ENCODE peak calls at places on chromosomes 16 and 17, in four cellular contexts. R is H1, L is H9, C is mesenchymal stem cell. F is an unnamed sample.

GRCh38 chr17:62076864-62077788 is 12.0 kb upstream of the MED13 start:
- DNase-seq in R (no peak), L (no peak), C (no peak), F (no peak)

GRCh38 chr17:19497616-19498015 is 36.0 kb upstream of the SLC47A1 start:
- DNase-seq in R (no peak), L (no peak), C (no peak), F (no peak)

GRCh38 chr17:31122746-31123145 is 28.0 kb downstream of the NF1 start:
- DNase-seq in R (no peak), L (no peak), C (no peak), F (no peak)

GRCh38 chr17:19361975-19362292 is 589 bp downstream of the B9D1 start:
- DNase-seq in R (no peak), L (no peak), C (no peak), F (no peak)

GRCh38 chr16:4461250-4462085 is 13.0 kb downstream of the NMRAL1 start:
- DNase-seq in R (peak; percentile 66), L (peak; percentile 69), C (no peak), F (no peak)

GRCh38 chr17:77318491-77319210 is 177.9 kb downstream of the SEC14L1 start:
- DNase-seq in R (no peak), L (no peak), C (peak; percentile 72), F (no peak)

GRCh38 chr17:28712705-28713415 is 1.2 kb upstream of the PROCA1 start:
- DNase-seq in R (no peak), L (no peak), C (no peak), F (no peak)

GRCh38 chr17:67221062-67221998 is 23.7 kb downstream of the HELZ start:
- DNase-seq in R (no peak), L (no peak), C (peak; percentile 54), F (no peak)

GRCh38 chr17:47694018-47694817 is at the start of gene TBKBP1:
- DNase-seq in R (peak; percentile 93), L (peak; percentile 90), C (peak; percentile 73), F (peak; percentile 88)

GRCh38 chr17:80632046-80632581 is 87.5 kb downstream of the RPTOR start:
- DNase-seq in R (no peak), L (no peak), C (no peak), F (no peak)

GRCh38 chr16:951660-952301 is 19.0 kb downstream of the LMF1 start:
- DNase-seq in R (no peak), L (no peak), C (no peak), F (no peak)

GRCh38 chr17:50034504-50035364 is 21.2 kb upstream of the ITGA3 start:
- DNase-seq in R (no peak), L (no peak), C (no peak), F (no peak)

GRCh38 chr17:14746784-14747575 is 446.1 kb downstream of the HS3ST3B1 start:
- DNase-seq in R (no peak), L (no peak), C (peak; percentile 33), F (no peak)

GRCh38 chr16:85835227-85835751 is 35.8 kb downstream of the COX4I1 start:
- DNase-seq in R (no peak), L (no peak), C (no peak), F (no peak)

GRCh38 chr16:85829751-85830445 is 30.4 kb downstream of the COX4I1 start:
- DNase-seq in R (no peak), L (peak; percentile 19), C (no peak), F (no peak)

GRCh38 chr16:85834741-85835140 is 35.2 kb downstream of the COX4I1 start:
- DNase-seq in R (no peak), L (no peak), C (no peak), F (no peak)

GRCh38 chr16:85833540-85833914 is 34.0 kb downstream of the COX4I1 start:
- DNase-seq in R (no peak), L (no peak), C (no peak), F (no peak)

GRCh38 chr16:85832578-85833539 is 33.4 kb downstream of the COX4I1 start:
- DNase-seq in R (no peak), L (no peak), C (no peak), F (no peak)
- H2AFZ ChIP-seq in R (no peak overlapping the region), L (no peak overlapping the region), C (no peak overlapping the region), F (no peak overlapping the region)

DNA sequence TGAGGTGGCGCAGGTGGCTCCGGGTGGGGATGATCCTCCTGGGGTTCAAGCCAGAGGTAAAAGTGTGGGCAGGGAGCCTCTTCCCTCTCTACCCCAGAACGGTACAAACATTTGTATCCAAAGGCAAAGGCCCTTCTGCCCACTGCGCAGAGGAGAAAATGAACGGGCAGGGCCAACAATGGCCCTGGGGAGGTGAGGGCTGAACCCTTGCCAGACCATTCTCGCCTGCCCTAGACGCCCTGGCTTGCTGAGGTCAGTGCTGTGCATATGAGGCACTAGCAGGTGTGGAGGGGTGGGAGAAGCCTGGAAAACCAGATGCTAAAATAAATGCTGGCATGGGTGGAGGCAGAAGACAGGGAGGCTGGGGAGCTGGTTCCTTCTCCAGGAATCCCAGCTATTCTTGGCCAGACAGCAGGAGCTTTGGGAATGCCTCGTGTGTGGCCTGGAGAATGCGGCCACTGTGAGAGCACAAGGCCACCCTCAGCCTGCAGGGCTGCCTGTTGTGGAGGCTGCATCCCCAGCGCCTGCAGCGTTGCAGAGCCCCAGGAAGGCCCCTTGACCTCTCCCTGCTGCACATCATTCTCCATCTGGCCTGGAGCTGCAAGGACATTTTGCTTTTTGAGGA is 4.5 kb downstream of the C17orf50 start:
- DNase-seq in R (no peak), L (no peak), C (peak; percentile 12), F (no peak)
- H3K9ac ChIP-seq in R (no peak overlapping the region), L (no peak overlapping the region), C (no peak overlapping the region), F (peak overlapping the region; percentile 47)

GRCh38 chr16:55497558-55497957 is 11.3 kb upstream of the LPCAT2 start:
- DNase-seq in R (no peak), L (no peak), C (no peak), F (no peak)
- H4K91ac ChIP-seq in R (no peak overlapping the region), L (no peak overlapping the region), C (no peak overlapping the region), F (no peak overlapping the region)

GRCh38 chr16:81495321-81496234 is 51.0 kb downstream of the CMIP start:
- DNase-seq in R (no peak), L (no peak), C (no peak), F (no peak)

GRCh38 chr16:81499576-81500380 is 55.2 kb downstream of the CMIP start:
- DNase-seq in R (no peak), L (no peak), C (no peak), F (no peak)

GRCh38 chr16:81496742-81497141 is 52.1 kb downstream of the CMIP start:
- DNase-seq in R (no peak), L (no peak), C (no peak), F (no peak)

GRCh38 chr16:81498351-81498750 is 53.7 kb downstream of the CMIP start:
- DNase-seq in R (no peak), L (no peak), C (no peak), F (no peak)

DNA sequence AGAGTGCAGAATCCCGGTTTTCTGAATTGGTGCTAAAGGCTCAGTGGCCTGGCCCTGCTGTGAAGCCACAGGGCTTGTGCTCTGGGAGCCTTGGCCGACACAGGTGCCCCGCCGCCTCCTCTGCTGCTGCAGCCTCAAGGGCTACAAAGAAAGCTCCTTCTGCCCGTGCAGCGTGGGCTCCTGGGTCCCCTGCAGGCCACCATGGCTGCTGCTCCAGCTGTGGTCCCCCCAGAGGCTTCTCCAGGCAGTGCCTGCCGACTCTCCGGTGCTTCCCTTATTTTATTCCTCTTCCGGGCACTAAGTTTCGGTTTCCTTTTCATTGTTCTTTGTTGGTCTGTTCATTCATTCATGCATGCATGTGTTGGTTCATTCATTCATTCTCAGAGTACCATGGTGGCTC is 53.1 kb downstream of the CMIP start:
- DNase-seq in R (no peak), L (no peak), C (no peak), F (no peak)
- H2AFZ ChIP-seq in R (no peak overlapping the region), L (no peak overlapping the region), C (no peak overlapping the region), F (no peak overlapping the region)

DNA sequence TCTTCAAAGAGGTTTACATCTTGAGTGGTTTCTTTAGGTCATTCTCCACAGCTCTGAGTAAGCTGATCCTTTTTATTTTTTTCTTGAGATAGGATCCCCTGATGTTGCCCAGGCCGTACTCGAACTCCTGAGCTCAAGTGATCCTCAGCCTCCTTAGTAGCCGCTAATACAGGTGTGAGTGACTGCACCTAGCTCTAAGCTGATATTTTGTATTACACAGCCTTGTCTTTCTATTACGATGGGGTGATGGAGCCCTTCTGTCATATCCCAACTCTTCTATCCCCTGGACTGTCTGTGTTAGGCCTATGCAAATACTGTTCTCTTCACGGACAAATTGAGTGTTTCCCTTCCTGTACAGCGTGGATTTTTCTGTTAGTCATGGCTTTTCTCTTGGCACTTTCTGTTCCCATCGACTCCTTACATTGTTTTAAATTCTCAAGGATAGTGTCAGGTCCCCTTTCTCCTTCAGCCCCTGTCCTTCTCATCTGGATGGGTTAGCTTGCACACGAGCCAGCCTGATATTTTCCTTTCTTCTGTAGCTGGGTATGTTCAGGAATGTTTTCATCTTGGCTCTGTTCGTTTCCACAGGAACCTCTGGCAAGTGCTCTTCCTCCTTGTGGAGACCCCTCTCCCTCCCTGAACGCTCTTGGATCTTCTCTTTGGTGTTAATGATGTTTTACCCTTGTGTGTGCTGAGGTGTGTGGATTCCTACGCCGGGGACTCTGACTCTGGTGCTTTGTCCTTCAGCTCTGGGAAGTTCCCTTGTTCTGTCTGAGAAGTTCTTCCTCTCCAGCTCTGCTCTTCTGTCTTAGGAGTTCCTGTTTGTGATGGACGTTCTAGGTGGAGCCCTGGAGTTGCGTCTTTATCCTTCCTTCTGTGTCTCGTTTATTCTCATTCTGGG is 2.3 kb downstream of the BANP start:
- DNase-seq in R (no peak), L (no peak), C (no peak), F (no peak)
- H3K9ac ChIP-seq in R (peak overlapping the region; percentile 33), L (peak overlapping the region; percentile 4), C (peak overlapping the region; percentile 99), F (no peak overlapping the region)

GRCh38 chr16:77331802-77332586 is 102.8 kb downstream of the ADAMTS18 start:
- DNase-seq in R (no peak), L (no peak), C (peak; percentile 12), F (no peak)

GRCh38 chr16:77332792-77333191 is 102.0 kb downstream of the ADAMTS18 start:
- DNase-seq in R (no peak), L (no peak), C (no peak), F (no peak)

GRCh38 chr16:77330332-77331043 is 104.3 kb downstream of the ADAMTS18 start:
- DNase-seq in R (no peak), L (no peak), C (no peak), F (peak; percentile 65)

GRCh38 chr16:77336637-77337036 is 98.2 kb downstream of the ADAMTS18 start:
- DNase-seq in R (no peak), L (no peak), C (no peak), F (peak; percentile 11)

DNA sequence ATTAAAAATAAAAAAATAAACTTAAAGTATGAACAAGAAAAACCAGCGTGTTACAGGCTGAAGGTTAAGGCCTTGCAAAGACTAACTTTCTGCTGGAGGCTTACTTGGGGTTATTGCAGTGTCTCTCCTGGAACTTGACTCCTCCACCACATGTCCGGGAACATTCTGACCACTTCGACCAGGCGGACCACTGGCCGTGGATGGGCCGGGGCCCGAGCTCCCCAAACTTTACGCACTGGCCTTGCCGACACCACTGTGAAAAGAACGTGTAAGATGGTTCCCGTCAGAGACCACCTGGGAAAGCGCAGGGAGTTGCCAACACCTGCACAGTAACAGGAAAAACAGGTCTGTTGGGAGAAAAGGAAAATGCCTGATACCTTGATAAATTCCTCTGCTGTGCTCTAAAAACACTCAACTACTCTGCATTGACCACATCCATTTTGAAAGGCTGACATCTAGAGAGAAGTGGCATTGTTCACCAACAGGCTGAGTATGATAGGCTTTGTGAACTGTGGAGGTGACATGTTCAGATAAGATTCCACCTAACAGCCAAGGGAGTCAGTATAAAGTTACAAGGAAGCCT is 99.1 kb downstream of the ADAMTS18 start:
- DNase-seq in R (peak; percentile 48), L (peak; percentile 44), C (no peak), F (no peak)
- H4K91ac ChIP-seq in R (peak overlapping the region; percentile 63), L (no peak overlapping the region), C (no peak overlapping the region), F (no peak overlapping the region)

GRCh38 chr17:216625-217024 is 35.2 kb upstream of the DOC2B start:
- DNase-seq in R (no peak), L (no peak), C (no peak), F (no peak)
- H2AFZ ChIP-seq in R (peak overlapping the region; percentile 100), L (peak overlapping the region; percentile 2), C (no peak overlapping the region), F (no peak overlapping the region)